ENCODE peak calls at places on chromosomes 7 and 10, in nine cellular contexts. Y is GM23338, S is neural progenitor cell, Z is GM23248, B is HCT116, Q is OCI-LY7, W is MM.1S, K is SK-N-SH, M is hepatocyte. H is an unnamed sample.

GRCh38 chr10:115355162-115355760 is 262.1 kb downstream of the ATRNL1 start:
- DNase-seq in Y (peak; percentile 92), S (peak; percentile 85), Z (peak; percentile 67), B (peak; percentile 81), Q (peak; percentile 65), W (peak; percentile 74), K (peak; percentile 53), M (peak; percentile 82), H (peak; percentile 62)

GRCh38 chr10:45000138-45000763 is 472 bp upstream of the ZNF22 start:
- DNase-seq in Y (peak; percentile 21), S (no peak), Z (peak; percentile 95), B (no peak), Q (no peak), W (no peak), K (no peak), M (no peak), H (peak; percentile 6)

GRCh38 chr10:82643601-82644000 is 768.6 kb downstream of the NRG3 start:
- DNase-seq in Y (peak; percentile 1), S (no peak), Z (no peak), B (no peak), Q (no peak), W (no peak), K (no peak), M (peak; percentile 8), H (no peak)

GRCh38 chr10:111758593-111758992 is 425.0 kb downstream of the GPAM start:
- DNase-seq in Y (no peak), S (no peak), Z (no peak), B (no peak), Q (no peak), W (no peak), K (no peak), M (no peak), H (no peak)

GRCh38 chr7:43655584-43655983 is 72.7 kb downstream of the STK17A start:
- DNase-seq in Y (no peak), S (no peak), Z (no peak), B (no peak), Q (no peak), W (no peak), K (no peak), M (no peak), H (peak; percentile 36)

GRCh38 chr7:39453743-39454355 is 112.4 kb upstream of the YAE1 start:
- DNase-seq in Y (peak; percentile 89), S (peak; percentile 79), Z (peak; percentile 73), B (peak; percentile 48), Q (peak; percentile 62), W (peak; percentile 66), K (peak; percentile 55), M (peak; percentile 61), H (peak; percentile 65)

GRCh38 chr10:31051703-31052102 is 20.0 kb upstream of the ZNF438 start:
- DNase-seq in Y (no peak), S (no peak), Z (peak; percentile 46), B (no peak), Q (no peak), W (no peak), K (no peak), M (no peak), H (peak; percentile 55)

GRCh38 chr10:132878730-132879407 is 63.5 kb downstream of the CFAP46 start:
- DNase-seq in Y (peak; percentile 62), S (no peak), Z (no peak), B (no peak), Q (no peak), W (no peak), K (no peak), M (no peak), H (no peak)

GRCh38 chr10:71713135-71714040 is 6.2 kb downstream of the C10orf105 start:
- DNase-seq in Y (peak; percentile 17), S (no peak), Z (peak; percentile 98), B (no peak), Q (peak; percentile 49), W (no peak), K (no peak), M (peak; percentile 43), H (no peak)

GRCh38 chr7:74051629-74052410 is 23.8 kb downstream of the ELN start:
- DNase-seq in Y (peak; percentile 88), S (peak; percentile 66), Z (no peak), B (peak; percentile 34), Q (peak; percentile 52), W (peak; percentile 39), K (peak; percentile 74), M (peak; percentile 63), H (peak; percentile 67)

GRCh38 chr7:80883188-80884025 is 35.4 kb downstream of the SEMA3C start:
- DNase-seq in Y (no peak), S (no peak), Z (peak; percentile 98), B (peak; percentile 98), Q (no peak), W (no peak), K (no peak), M (peak; percentile 64), H (peak; percentile 97)

GRCh38 chr7:139367438-139368155 is 7.9 kb downstream of the LUC7L2 start:
- DNase-seq in Y (no peak), S (no peak), Z (no peak), B (no peak), Q (no peak), W (no peak), K (no peak), M (no peak), H (no peak)

GRCh38 chr7:19016140-19016539 is 101.3 kb downstream of the TWIST1 start:
- DNase-seq in Y (peak; percentile 1), S (no peak), Z (peak; percentile 57), B (no peak), Q (no peak), W (no peak), K (no peak), M (no peak), H (peak; percentile 4)

GRCh38 chr10:70347321-70347720 is 35.1 kb downstream of the LRRC20 start:
- DNase-seq in Y (no peak), S (no peak), Z (no peak), B (no peak), Q (no peak), W (no peak), K (no peak), M (no peak), H (no peak)

GRCh38 chr10:35691522-35692236 is 49.6 kb upstream of the FZD8 start:
- DNase-seq in Y (peak; percentile 28), S (peak; percentile 56), Z (no peak), B (no peak), Q (no peak), W (no peak), K (no peak), M (no peak), H (no peak)

GRCh38 chr7:84040365-84040764 is 154.2 kb downstream of the SEMA3A start:
- DNase-seq in Y (no peak), S (peak; percentile 91), Z (no peak), B (no peak), Q (no peak), W (no peak), K (no peak), M (no peak), H (no peak)

GRCh38 chr7:100570954-100571828 is 2.5 kb downstream of the SAP25 start:
- DNase-seq in Y (peak; percentile 65), S (peak; percentile 38), Z (no peak), B (no peak), Q (no peak), W (no peak), K (peak; percentile 48), M (peak; percentile 80), H (no peak)

GRCh38 chr7:130721486-130722277 is 12.3 kb downstream of the KLF14 start:
- DNase-seq in Y (peak; percentile 81), S (peak; percentile 86), Z (peak; percentile 84), B (peak; percentile 70), Q (no peak), W (peak; percentile 26), K (peak; percentile 80), M (peak; percentile 87), H (peak; percentile 69)
- TF ChIP-seq EZH2phosphoT487 in Y (no peak), S (no peak), Z (no peak), B (no peak), Q (no peak), W (no peak), K (no peak), M (no peak), H (no peak)

GRCh38 chr7:12719141-12719919 is 31.9 kb downstream of the ARL4A start:
- DNase-seq in Y (no peak), S (no peak), Z (peak; percentile 82), B (no peak), Q (no peak), W (no peak), K (no peak), M (no peak), H (peak; percentile 86)
- TF ChIP-seq EZH2phosphoT487 in Y (no peak), S (no peak), Z (no peak), B (no peak), Q (no peak), W (no peak), K (no peak), M (no peak), H (no peak)

DNA sequence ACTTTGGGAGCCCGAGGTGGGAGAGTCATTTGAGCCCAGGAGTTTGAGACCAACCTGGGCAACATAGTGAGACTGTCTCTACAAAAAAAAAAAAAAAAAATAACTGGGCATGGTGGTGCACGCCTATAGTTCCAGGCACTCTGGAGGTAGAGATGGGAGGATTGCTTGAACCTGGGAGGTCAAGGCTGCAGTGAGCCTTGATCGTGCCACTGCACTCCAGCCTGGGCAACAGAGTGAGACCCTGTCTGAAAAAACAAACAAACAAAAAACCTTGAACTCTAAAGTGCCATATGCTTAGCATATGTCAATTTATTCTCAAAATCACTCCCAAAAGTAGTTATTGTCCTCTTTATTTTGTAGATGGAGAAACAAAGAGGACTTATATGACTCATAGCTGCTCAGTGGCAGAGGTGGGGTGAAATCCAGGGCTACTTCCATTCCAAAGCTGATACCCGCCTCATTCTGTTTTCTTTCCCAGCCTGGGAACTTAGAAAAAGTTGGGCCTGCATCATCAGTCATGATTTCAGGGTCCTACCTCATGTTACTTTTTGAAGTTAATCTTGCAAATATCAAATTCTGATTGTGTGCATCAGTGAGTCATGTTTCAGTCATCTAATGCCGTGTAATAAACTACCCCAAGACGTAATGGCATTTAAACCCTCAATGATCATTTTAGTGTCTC is 13.3 kb downstream of the DHTKD1 start:
- DNase-seq in Y (no peak), S (no peak), Z (peak; percentile 61), B (no peak), Q (no peak), W (no peak), K (no peak), M (no peak), H (peak; percentile 25)
- TF ChIP-seq EZH2phosphoT487 in Y (no peak), S (no peak), Z (no peak), B (no peak), Q (no peak), W (no peak), K (no peak), M (no peak), H (no peak)

DNA sequence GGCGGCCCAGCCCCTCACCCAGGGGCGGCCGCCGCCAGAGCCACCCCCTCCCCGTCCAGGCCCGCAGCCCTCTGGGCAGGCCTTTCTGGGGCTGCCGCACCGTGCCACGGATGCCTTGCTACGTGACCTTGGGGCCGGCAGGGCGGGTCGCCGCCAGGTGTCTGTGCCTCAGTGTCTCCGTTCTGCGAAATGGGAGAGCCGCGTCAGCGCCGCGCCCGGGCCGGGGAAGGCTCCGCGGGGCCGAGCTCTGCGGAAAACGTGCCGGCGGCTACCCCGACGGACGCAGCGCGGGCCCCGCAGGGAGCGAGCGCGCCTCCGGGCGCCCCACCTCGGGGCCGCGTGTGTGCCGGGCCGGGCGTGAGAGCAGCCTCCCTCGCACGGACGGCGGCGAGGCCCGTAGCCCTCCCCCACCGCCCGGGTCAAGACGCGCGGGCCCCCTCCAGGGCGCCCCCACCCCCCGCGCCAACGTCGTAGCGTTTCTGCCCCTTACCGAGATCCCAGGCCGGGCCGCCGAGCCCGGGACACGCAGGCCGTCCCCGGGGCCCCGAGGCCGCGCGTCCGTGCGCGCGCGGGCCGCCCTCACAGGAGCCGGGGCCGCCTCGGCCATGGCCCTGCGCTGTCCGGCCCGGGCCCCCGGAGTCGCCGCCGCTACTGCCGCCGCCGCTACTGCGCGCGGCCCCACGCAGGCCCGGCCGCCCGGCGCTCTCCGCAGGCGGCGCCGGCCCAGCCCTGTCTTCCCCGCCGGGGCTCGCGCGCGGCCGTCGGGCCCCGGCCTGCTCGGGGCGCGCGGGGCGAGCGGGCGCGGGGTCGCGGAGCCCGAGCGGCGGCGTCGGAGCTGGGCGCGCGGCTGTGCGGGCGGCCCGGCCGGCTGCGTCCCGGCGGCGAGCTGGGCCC is 1.1 kb downstream of the ZNF777 start:
- DNase-seq in Y (peak; percentile 43), S (no peak), Z (peak; percentile 64), B (no peak), Q (peak; percentile 10), W (peak; percentile 41), K (peak; percentile 91), M (peak; percentile 47), H (peak; percentile 15)
- TF ChIP-seq EZH2phosphoT487 in Y (no peak), S (no peak), Z (no peak), B (no peak), Q (no peak), W (no peak), K (no peak), M (no peak), H (no peak)